ENCODE peak calls at places on chromosome 14, in nine cellular contexts. One of them, this sample, is unnamed.

GRCh38 chr14:91059576-91060471 is 617 bp downstream of the RPS6KA5 start:
- DNase-seq in uterus: no peak
- DNase-seq in kidney epithelial cell: no peak
- DNase-seq in endodermal cell: peak; percentile 79
- DNase-seq in fibroblast of mammary gland: peak; percentile 1
- DNase-seq in body of pancreas: peak; percentile 37
- DNase-seq in GM12865: peak; percentile 79
- DNase-seq in tibial nerve: no peak
- DNase-seq in neural progenitor cell: peak; percentile 88
- DNase-seq in this sample: no peak

GRCh38 chr14:74965770-74966153 is 10.4 kb upstream of the PGF start:
- DNase-seq in uterus: no peak
- DNase-seq in kidney epithelial cell: no peak
- DNase-seq in endodermal cell: no peak
- DNase-seq in fibroblast of mammary gland: peak; percentile 82
- DNase-seq in body of pancreas: no peak
- DNase-seq in GM12865: no peak
- DNase-seq in tibial nerve: no peak
- DNase-seq in neural progenitor cell: no peak
- DNase-seq in this sample: no peak

GRCh38 chr14:95635051-95635450 is 51.2 kb upstream of the TCL1B start:
- DNase-seq in uterus: no peak
- DNase-seq in kidney epithelial cell: no peak
- DNase-seq in endodermal cell: no peak
- DNase-seq in fibroblast of mammary gland: no peak
- DNase-seq in body of pancreas: no peak
- DNase-seq in GM12865: no peak
- DNase-seq in tibial nerve: no peak
- DNase-seq in neural progenitor cell: no peak
- DNase-seq in this sample: no peak

GRCh38 chr14:78519863-78520262 is 349.7 kb downstream of the NRXN3 start:
- DNase-seq in uterus: no peak
- DNase-seq in kidney epithelial cell: no peak
- DNase-seq in endodermal cell: peak; percentile 89
- DNase-seq in fibroblast of mammary gland: peak; percentile 31
- DNase-seq in body of pancreas: no peak
- DNase-seq in GM12865: peak; percentile 48
- DNase-seq in tibial nerve: no peak
- DNase-seq in neural progenitor cell: peak; percentile 78
- DNase-seq in this sample: no peak

GRCh38 chr14:77076118-77076631 is 21.9 kb upstream of the CIPC start:
- DNase-seq in uterus: peak; percentile 68
- DNase-seq in kidney epithelial cell: no peak
- DNase-seq in endodermal cell: peak; percentile 84
- DNase-seq in fibroblast of mammary gland: peak; percentile 75
- DNase-seq in body of pancreas: peak; percentile 49
- DNase-seq in GM12865: no peak
- DNase-seq in tibial nerve: peak; percentile 89
- DNase-seq in neural progenitor cell: peak; percentile 52
- DNase-seq in this sample: no peak

GRCh38 chr14:103141117-103141796 is 18.0 kb downstream of the TNFAIP2 start:
- DNase-seq in uterus: no peak
- DNase-seq in kidney epithelial cell: no peak
- DNase-seq in endodermal cell: peak; percentile 94
- DNase-seq in fibroblast of mammary gland: peak; percentile 55
- DNase-seq in body of pancreas: peak; percentile 75
- DNase-seq in GM12865: peak; percentile 80
- DNase-seq in tibial nerve: no peak
- DNase-seq in neural progenitor cell: peak; percentile 73
- DNase-seq in this sample: no peak

GRCh38 chr14:53515264-53515663 is 362.1 kb upstream of the DDHD1 start:
- DNase-seq in uterus: no peak
- DNase-seq in kidney epithelial cell: no peak
- DNase-seq in endodermal cell: no peak
- DNase-seq in fibroblast of mammary gland: no peak
- DNase-seq in body of pancreas: no peak
- DNase-seq in GM12865: peak; percentile 16
- DNase-seq in tibial nerve: no peak
- DNase-seq in neural progenitor cell: no peak
- DNase-seq in this sample: no peak

GRCh38 chr14:56474419-56475022 is 105.1 kb upstream of the TMEM260 start:
- DNase-seq in uterus: no peak
- DNase-seq in kidney epithelial cell: no peak
- DNase-seq in endodermal cell: no peak
- DNase-seq in fibroblast of mammary gland: peak; percentile 48
- DNase-seq in body of pancreas: no peak
- DNase-seq in GM12865: peak; percentile 35
- DNase-seq in tibial nerve: peak; percentile 14
- DNase-seq in neural progenitor cell: peak; percentile 60
- DNase-seq in this sample: no peak

GRCh38 chr14:94752575-94752974 is 17.3 kb downstream of the GSC start:
- DNase-seq in uterus: no peak
- DNase-seq in kidney epithelial cell: no peak
- DNase-seq in endodermal cell: peak; percentile 34
- DNase-seq in fibroblast of mammary gland: no peak
- DNase-seq in body of pancreas: no peak
- DNase-seq in GM12865: no peak
- DNase-seq in tibial nerve: no peak
- DNase-seq in neural progenitor cell: no peak
- DNase-seq in this sample: no peak

GRCh38 chr14:90574640-90575131 is 177.9 kb downstream of the CALM1 start:
- DNase-seq in uterus: no peak
- DNase-seq in kidney epithelial cell: no peak
- DNase-seq in endodermal cell: no peak
- DNase-seq in fibroblast of mammary gland: no peak
- DNase-seq in body of pancreas: no peak
- DNase-seq in GM12865: no peak
- DNase-seq in tibial nerve: no peak
- DNase-seq in neural progenitor cell: no peak
- DNase-seq in this sample: no peak

GRCh38 chr14:102362084-102362483 is 606 bp downstream of the CINP start:
- DNase-seq in uterus: no peak
- DNase-seq in kidney epithelial cell: no peak
- DNase-seq in endodermal cell: no peak
- DNase-seq in fibroblast of mammary gland: peak; percentile 65
- DNase-seq in body of pancreas: no peak
- DNase-seq in GM12865: peak; percentile 76
- DNase-seq in tibial nerve: no peak
- DNase-seq in neural progenitor cell: peak; percentile 8
- DNase-seq in this sample: peak; percentile 3

GRCh38 chr14:37179896-37180502 is 7.6 kb upstream of the SLC25A21 start:
- DNase-seq in uterus: no peak
- DNase-seq in kidney epithelial cell: no peak
- DNase-seq in endodermal cell: no peak
- DNase-seq in fibroblast of mammary gland: peak; percentile 83
- DNase-seq in body of pancreas: no peak
- DNase-seq in GM12865: no peak
- DNase-seq in tibial nerve: no peak
- DNase-seq in neural progenitor cell: no peak
- DNase-seq in this sample: no peak

GRCh38 chr14:21840765-21841164 is 167.1 kb upstream of the OR4E1 start:
- DNase-seq in uterus: no peak
- DNase-seq in kidney epithelial cell: no peak
- DNase-seq in endodermal cell: peak; percentile 58
- DNase-seq in fibroblast of mammary gland: no peak
- DNase-seq in body of pancreas: no peak
- DNase-seq in GM12865: peak; percentile 7
- DNase-seq in tibial nerve: no peak
- DNase-seq in neural progenitor cell: peak; percentile 44
- DNase-seq in this sample: no peak

GRCh38 chr14:101874001-101874400 is 90.4 kb upstream of the DYNC1H1 start:
- DNase-seq in uterus: no peak
- DNase-seq in kidney epithelial cell: no peak
- DNase-seq in endodermal cell: no peak
- DNase-seq in fibroblast of mammary gland: no peak
- DNase-seq in body of pancreas: no peak
- DNase-seq in GM12865: no peak
- DNase-seq in tibial nerve: no peak
- DNase-seq in neural progenitor cell: no peak
- DNase-seq in this sample: no peak

GRCh38 chr14:93078830-93079229 is 36.9 kb downstream of the ITPK1 start:
- DNase-seq in uterus: peak; percentile 57
- DNase-seq in kidney epithelial cell: no peak
- DNase-seq in endodermal cell: no peak
- DNase-seq in fibroblast of mammary gland: peak; percentile 84
- DNase-seq in body of pancreas: no peak
- DNase-seq in GM12865: no peak
- DNase-seq in tibial nerve: peak; percentile 21
- DNase-seq in neural progenitor cell: no peak
- DNase-seq in this sample: peak; percentile 80

GRCh38 chr14:37251778-37252177 is 54.0 kb downstream of the MIPOL1 start:
- DNase-seq in uterus: no peak
- DNase-seq in kidney epithelial cell: no peak
- DNase-seq in endodermal cell: no peak
- DNase-seq in fibroblast of mammary gland: no peak
- DNase-seq in body of pancreas: no peak
- DNase-seq in GM12865: no peak
- DNase-seq in tibial nerve: no peak
- DNase-seq in neural progenitor cell: no peak
- DNase-seq in this sample: no peak

GRCh38 chr14:94601961-94602391 is 10.2 kb upstream of the SERPINA3 start:
- DNase-seq in uterus: peak; percentile 80
- DNase-seq in kidney epithelial cell: no peak
- DNase-seq in endodermal cell: peak; percentile 64
- DNase-seq in fibroblast of mammary gland: peak; percentile 97
- DNase-seq in body of pancreas: peak; percentile 80
- DNase-seq in GM12865: no peak
- DNase-seq in tibial nerve: peak; percentile 82
- DNase-seq in neural progenitor cell: no peak
- DNase-seq in this sample: peak; percentile 62

GRCh38 chr14:31172084-31172483 is 35.5 kb downstream of the HECTD1 start:
- DNase-seq in uterus: no peak
- DNase-seq in kidney epithelial cell: no peak
- DNase-seq in endodermal cell: no peak
- DNase-seq in fibroblast of mammary gland: peak; percentile 20
- DNase-seq in body of pancreas: no peak
- DNase-seq in GM12865: no peak
- DNase-seq in tibial nerve: no peak
- DNase-seq in neural progenitor cell: no peak
- DNase-seq in this sample: no peak

GRCh38 chr14:104019029-104019428 is 66.5 kb upstream of the ASPG start:
- DNase-seq in uterus: no peak
- DNase-seq in kidney epithelial cell: no peak
- DNase-seq in endodermal cell: no peak
- DNase-seq in fibroblast of mammary gland: no peak
- DNase-seq in body of pancreas: no peak
- DNase-seq in GM12865: no peak
- DNase-seq in tibial nerve: no peak
- DNase-seq in neural progenitor cell: no peak
- DNase-seq in this sample: no peak

DNA sequence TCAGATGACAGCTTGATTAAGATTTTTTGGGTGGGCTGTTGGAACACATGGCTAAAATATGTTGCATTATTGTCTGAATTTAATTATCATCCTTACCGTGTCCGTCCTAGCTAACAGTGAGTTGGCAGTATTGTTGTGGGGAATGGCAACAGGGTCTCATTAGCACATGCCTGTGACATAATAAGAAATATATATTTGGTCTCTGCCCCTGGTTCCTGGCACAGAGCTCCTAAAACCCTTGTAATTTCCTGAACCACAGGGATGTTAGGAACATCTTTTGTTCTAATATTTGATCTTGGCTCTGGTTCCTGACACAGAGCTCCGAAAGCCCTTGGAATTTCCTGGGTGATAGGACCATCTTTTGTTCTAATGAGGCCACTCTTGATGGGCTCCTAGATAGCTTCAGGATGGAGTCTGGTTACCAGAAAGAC is 76.0 kb downstream of the SYNE2 start:
- DNase-seq in uterus: no peak
- DNase-seq in kidney epithelial cell: no peak
- DNase-seq in endodermal cell: no peak
- DNase-seq in fibroblast of mammary gland: no peak
- DNase-seq in body of pancreas: no peak
- DNase-seq in GM12865: no peak
- DNase-seq in tibial nerve: no peak
- DNase-seq in neural progenitor cell: no peak
- DNase-seq in this sample: no peak
- H3K4me3 ChIP-seq in uterus: no peak overlapping the region
- H3K4me3 ChIP-seq in kidney epithelial cell: no peak overlapping the region
- H3K4me3 ChIP-seq in endodermal cell: no peak overlapping the region
- H3K4me3 ChIP-seq in fibroblast of mammary gland: no peak overlapping the region
- H3K4me3 ChIP-seq in body of pancreas: no peak overlapping the region
- H3K4me3 ChIP-seq in GM12865: no peak overlapping the region
- H3K4me3 ChIP-seq in tibial nerve: no peak overlapping the region
- H3K4me3 ChIP-seq in neural progenitor cell: no peak overlapping the region
- H3K4me3 ChIP-seq in this sample: no peak overlapping the region

GRCh38 chr14:70096866-70097265 is 91.9 kb downstream of the SLC8A3 start:
- DNase-seq in uterus: no peak
- DNase-seq in kidney epithelial cell: no peak
- DNase-seq in endodermal cell: peak; percentile 76
- DNase-seq in fibroblast of mammary gland: peak; percentile 6
- DNase-seq in body of pancreas: no peak
- DNase-seq in GM12865: no peak
- DNase-seq in tibial nerve: no peak
- DNase-seq in neural progenitor cell: peak; percentile 68
- DNase-seq in this sample: no peak
- TF ChIP-seq CTCF in uterus: no peak
- TF ChIP-seq CTCF in kidney epithelial cell: peak; percentile 27
- TF ChIP-seq CTCF in endodermal cell: peak; percentile 80
- TF ChIP-seq CTCF in fibroblast of mammary gland: peak; percentile 35
- TF ChIP-seq CTCF in body of pancreas: no peak
- TF ChIP-seq CTCF in GM12865: no peak
- TF ChIP-seq CTCF in tibial nerve: no peak
- TF ChIP-seq CTCF in neural progenitor cell: peak; percentile 63
- TF ChIP-seq CTCF in this sample: peak; percentile 7

GRCh38 chr14:69865701-69866365 is 13.4 kb upstream of the SMOC1 start:
- DNase-seq in uterus: no peak
- DNase-seq in kidney epithelial cell: no peak
- DNase-seq in endodermal cell: no peak
- DNase-seq in fibroblast of mammary gland: no peak
- DNase-seq in body of pancreas: no peak
- DNase-seq in GM12865: no peak
- DNase-seq in tibial nerve: no peak
- DNase-seq in neural progenitor cell: no peak
- DNase-seq in this sample: no peak
- H3K4me3 ChIP-seq in uterus: no peak overlapping the region
- H3K4me3 ChIP-seq in kidney epithelial cell: no peak overlapping the region
- H3K4me3 ChIP-seq in endodermal cell: no peak overlapping the region
- H3K4me3 ChIP-seq in fibroblast of mammary gland: no peak overlapping the region
- H3K4me3 ChIP-seq in body of pancreas: no peak overlapping the region
- H3K4me3 ChIP-seq in GM12865: no peak overlapping the region
- H3K4me3 ChIP-seq in tibial nerve: no peak overlapping the region
- H3K4me3 ChIP-seq in neural progenitor cell: no peak overlapping the region
- H3K4me3 ChIP-seq in this sample: no peak overlapping the region

DNA sequence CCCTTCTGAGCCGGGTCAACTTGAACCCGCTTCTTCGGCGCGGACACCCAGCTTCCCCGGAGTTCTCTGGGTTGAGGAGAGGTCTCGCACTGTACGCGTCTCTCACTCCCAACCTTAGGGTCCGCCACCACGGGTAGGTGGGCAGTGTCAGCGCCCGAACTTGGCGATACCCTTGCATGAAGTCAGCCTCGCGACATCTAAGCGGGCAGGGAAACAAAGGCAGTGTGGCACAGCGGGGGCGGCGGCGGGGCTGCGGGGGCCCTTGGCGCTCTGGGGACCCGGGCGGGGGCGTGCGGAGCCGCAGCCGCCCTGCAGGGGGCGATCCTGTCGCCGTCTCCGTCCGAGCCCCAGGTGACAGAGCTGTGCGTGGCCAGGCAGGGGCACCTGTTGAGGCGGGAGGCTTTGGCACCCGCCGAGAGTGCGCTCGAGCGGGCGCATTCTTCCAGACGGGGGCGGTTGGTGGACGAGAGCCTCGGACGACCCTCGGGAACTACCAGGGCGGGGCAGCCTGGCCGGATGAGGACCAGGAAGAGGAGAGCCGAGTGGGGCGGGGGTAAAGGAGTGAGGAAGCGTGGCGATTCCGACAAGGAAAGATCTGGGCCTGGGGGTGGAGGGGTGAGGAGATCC is 1.1 kb downstream of the GALNT16 start:
- DNase-seq in uterus: peak; percentile 48
- DNase-seq in kidney epithelial cell: no peak
- DNase-seq in endodermal cell: peak; percentile 90
- DNase-seq in fibroblast of mammary gland: no peak
- DNase-seq in body of pancreas: peak; percentile 42
- DNase-seq in GM12865: peak; percentile 53
- DNase-seq in tibial nerve: no peak
- DNase-seq in neural progenitor cell: peak; percentile 79
- DNase-seq in this sample: no peak
- TF ChIP-seq CTCF in uterus: peak; percentile 70
- TF ChIP-seq CTCF in kidney epithelial cell: peak; percentile 48
- TF ChIP-seq CTCF in endodermal cell: peak; percentile 95
- TF ChIP-seq CTCF in fibroblast of mammary gland: peak; percentile 15
- TF ChIP-seq CTCF in body of pancreas: peak; percentile 46
- TF ChIP-seq CTCF in GM12865: peak; percentile 69
- TF ChIP-seq CTCF in tibial nerve: peak; percentile 54
- TF ChIP-seq CTCF in neural progenitor cell: peak; percentile 82
- TF ChIP-seq CTCF in this sample: peak; percentile 50